ENCODE peak calls at places on chromosomes 1 and 21, in eight cellular contexts. One of them, this sample, is unnamed.

GRCh38 chr1:234434706-234435105 is 44.3 kb downstream of the TARBP1 start:
- DNase-seq in GM12864: no peak
- DNase-seq in brain microvascular endothelial cell: no peak
- DNase-seq in NCI-H2029 treated with DMSO at 0.1 percent for 48 hours: no peak
- DNase-seq in esophagus squamous epithelium: no peak
- DNase-seq in mesendoderm: no peak
- DNase-seq in activated CD4-positive, alpha-beta T cell treated with anti-CD3 and anti-CD28 coated beads for 4 hours: no peak
- DNase-seq in mesenchymal stem cell: no peak
- DNase-seq in this sample: no peak

GRCh38 chr1:117161887-117162286 is 40.3 kb upstream of the TRIM45 start:
- DNase-seq in activated CD4-positive, alpha-beta T cell treated with anti-CD3 and anti-CD28 coated beads for 4 hours: no peak
- DNase-seq in NCI-H2029 treated with DMSO at 0.1 percent for 48 hours: no peak
- DNase-seq in esophagus squamous epithelium: no peak
- DNase-seq in brain microvascular endothelial cell: no peak
- DNase-seq in mesenchymal stem cell: no peak
- DNase-seq in mesendoderm: no peak
- DNase-seq in GM12864: no peak
- DNase-seq in this sample: peak; percentile 85

GRCh38 chr1:153616885-153617428 is 832 bp upstream of the S100A14 start:
- DNase-seq in NCI-H2029 treated with DMSO at 0.1 percent for 48 hours: peak; percentile 29
- DNase-seq in brain microvascular endothelial cell: no peak
- DNase-seq in mesenchymal stem cell: no peak
- DNase-seq in GM12864: no peak
- DNase-seq in activated CD4-positive, alpha-beta T cell treated with anti-CD3 and anti-CD28 coated beads for 4 hours: no peak
- DNase-seq in esophagus squamous epithelium: no peak
- DNase-seq in mesendoderm: no peak
- DNase-seq in this sample: no peak

GRCh38 chr1:247390116-247390791 is 25.7 kb upstream of the NLRP3 start:
- DNase-seq in esophagus squamous epithelium: peak; percentile 29
- DNase-seq in GM12864: peak; percentile 95
- DNase-seq in brain microvascular endothelial cell: peak; percentile 73
- DNase-seq in NCI-H2029 treated with DMSO at 0.1 percent for 48 hours: peak; percentile 49
- DNase-seq in mesenchymal stem cell: peak; percentile 77
- DNase-seq in activated CD4-positive, alpha-beta T cell treated with anti-CD3 and anti-CD28 coated beads for 4 hours: peak; percentile 88
- DNase-seq in mesendoderm: peak; percentile 93
- DNase-seq in this sample: peak; percentile 91

GRCh38 chr21:45290948-45291612 is 3.4 kb upstream of the POFUT2 start:
- DNase-seq in mesendoderm: peak; percentile 80
- DNase-seq in GM12864: no peak
- DNase-seq in NCI-H2029 treated with DMSO at 0.1 percent for 48 hours: no peak
- DNase-seq in activated CD4-positive, alpha-beta T cell treated with anti-CD3 and anti-CD28 coated beads for 4 hours: no peak
- DNase-seq in brain microvascular endothelial cell: peak; percentile 53
- DNase-seq in mesenchymal stem cell: peak; percentile 67
- DNase-seq in esophagus squamous epithelium: no peak
- DNase-seq in this sample: no peak

GRCh38 chr1:107912614-107913013 is 52.4 kb downstream of the VAV3 start:
- DNase-seq in activated CD4-positive, alpha-beta T cell treated with anti-CD3 and anti-CD28 coated beads for 4 hours: no peak
- DNase-seq in esophagus squamous epithelium: no peak
- DNase-seq in mesendoderm: no peak
- DNase-seq in brain microvascular endothelial cell: no peak
- DNase-seq in NCI-H2029 treated with DMSO at 0.1 percent for 48 hours: no peak
- DNase-seq in mesenchymal stem cell: no peak
- DNase-seq in GM12864: no peak
- DNase-seq in this sample: no peak

GRCh38 chr1:247332215-247332900 is 691 bp upstream of the ZNF496 start:
- DNase-seq in activated CD4-positive, alpha-beta T cell treated with anti-CD3 and anti-CD28 coated beads for 4 hours: peak; percentile 49
- DNase-seq in esophagus squamous epithelium: peak; percentile 24
- DNase-seq in mesendoderm: peak; percentile 71
- DNase-seq in brain microvascular endothelial cell: no peak
- DNase-seq in NCI-H2029 treated with DMSO at 0.1 percent for 48 hours: no peak
- DNase-seq in GM12864: no peak
- DNase-seq in mesenchymal stem cell: peak; percentile 49
- DNase-seq in this sample: peak; percentile 87

GRCh38 chr1:110594466-110595076 is 11.6 kb downstream of the KCNA2 start:
- DNase-seq in brain microvascular endothelial cell: no peak
- DNase-seq in esophagus squamous epithelium: no peak
- DNase-seq in NCI-H2029 treated with DMSO at 0.1 percent for 48 hours: no peak
- DNase-seq in activated CD4-positive, alpha-beta T cell treated with anti-CD3 and anti-CD28 coated beads for 4 hours: no peak
- DNase-seq in mesendoderm: no peak
- DNase-seq in GM12864: no peak
- DNase-seq in mesenchymal stem cell: no peak
- DNase-seq in this sample: no peak

GRCh38 chr1:151009206-151009587 is 948 bp downstream of the PRUNE1 start:
- DNase-seq in NCI-H2029 treated with DMSO at 0.1 percent for 48 hours: no peak
- DNase-seq in activated CD4-positive, alpha-beta T cell treated with anti-CD3 and anti-CD28 coated beads for 4 hours: no peak
- DNase-seq in mesenchymal stem cell: no peak
- DNase-seq in esophagus squamous epithelium: no peak
- DNase-seq in mesendoderm: no peak
- DNase-seq in GM12864: no peak
- DNase-seq in brain microvascular endothelial cell: peak; percentile 40
- DNase-seq in this sample: no peak

GRCh38 chr1:3522564-3523270 is 68.3 kb downstream of the ARHGEF16 start:
- DNase-seq in brain microvascular endothelial cell: no peak
- DNase-seq in NCI-H2029 treated with DMSO at 0.1 percent for 48 hours: no peak
- DNase-seq in mesenchymal stem cell: no peak
- DNase-seq in esophagus squamous epithelium: no peak
- DNase-seq in activated CD4-positive, alpha-beta T cell treated with anti-CD3 and anti-CD28 coated beads for 4 hours: no peak
- DNase-seq in GM12864: no peak
- DNase-seq in mesendoderm: no peak
- DNase-seq in this sample: no peak

GRCh38 chr1:215083408-215083961 is 948 bp downstream of the KCNK2 start:
- DNase-seq in brain microvascular endothelial cell: no peak
- DNase-seq in mesendoderm: peak; percentile 42
- DNase-seq in esophagus squamous epithelium: no peak
- DNase-seq in activated CD4-positive, alpha-beta T cell treated with anti-CD3 and anti-CD28 coated beads for 4 hours: no peak
- DNase-seq in mesenchymal stem cell: peak; percentile 39
- DNase-seq in NCI-H2029 treated with DMSO at 0.1 percent for 48 hours: no peak
- DNase-seq in GM12864: no peak
- DNase-seq in this sample: peak; percentile 72

GRCh38 chr1:239868117-239868516 is 223.6 kb upstream of the FMN2 start:
- DNase-seq in mesenchymal stem cell: no peak
- DNase-seq in GM12864: no peak
- DNase-seq in activated CD4-positive, alpha-beta T cell treated with anti-CD3 and anti-CD28 coated beads for 4 hours: no peak
- DNase-seq in mesendoderm: no peak
- DNase-seq in brain microvascular endothelial cell: no peak
- DNase-seq in esophagus squamous epithelium: no peak
- DNase-seq in NCI-H2029 treated with DMSO at 0.1 percent for 48 hours: no peak
- DNase-seq in this sample: no peak

GRCh38 chr21:35220301-35220700 is 171.2 kb upstream of the RUNX1 start:
- DNase-seq in GM12864: no peak
- DNase-seq in NCI-H2029 treated with DMSO at 0.1 percent for 48 hours: no peak
- DNase-seq in brain microvascular endothelial cell: peak; percentile 48
- DNase-seq in activated CD4-positive, alpha-beta T cell treated with anti-CD3 and anti-CD28 coated beads for 4 hours: no peak
- DNase-seq in esophagus squamous epithelium: no peak
- DNase-seq in mesendoderm: peak; percentile 54
- DNase-seq in mesenchymal stem cell: no peak
- DNase-seq in this sample: no peak

GRCh38 chr1:215273838-215274516 is 191.4 kb downstream of the KCNK2 start:
- DNase-seq in brain microvascular endothelial cell: peak; percentile 11
- DNase-seq in GM12864: no peak
- DNase-seq in mesenchymal stem cell: peak; percentile 83
- DNase-seq in NCI-H2029 treated with DMSO at 0.1 percent for 48 hours: no peak
- DNase-seq in activated CD4-positive, alpha-beta T cell treated with anti-CD3 and anti-CD28 coated beads for 4 hours: no peak
- DNase-seq in esophagus squamous epithelium: no peak
- DNase-seq in mesendoderm: no peak
- DNase-seq in this sample: no peak

GRCh38 chr1:245495681-245496080 is 340.9 kb downstream of the KIF26B start:
- DNase-seq in mesenchymal stem cell: no peak
- DNase-seq in NCI-H2029 treated with DMSO at 0.1 percent for 48 hours: no peak
- DNase-seq in esophagus squamous epithelium: no peak
- DNase-seq in mesendoderm: no peak
- DNase-seq in brain microvascular endothelial cell: no peak
- DNase-seq in activated CD4-positive, alpha-beta T cell treated with anti-CD3 and anti-CD28 coated beads for 4 hours: no peak
- DNase-seq in GM12864: no peak
- DNase-seq in this sample: no peak

GRCh38 chr1:171457412-171457811 is 27.9 kb upstream of the PRRC2C start:
- DNase-seq in activated CD4-positive, alpha-beta T cell treated with anti-CD3 and anti-CD28 coated beads for 4 hours: no peak
- DNase-seq in mesenchymal stem cell: no peak
- DNase-seq in brain microvascular endothelial cell: no peak
- DNase-seq in GM12864: no peak
- DNase-seq in NCI-H2029 treated with DMSO at 0.1 percent for 48 hours: no peak
- DNase-seq in mesendoderm: no peak
- DNase-seq in esophagus squamous epithelium: no peak
- DNase-seq in this sample: peak; percentile 95

GRCh38 chr1:99482286-99482685 is 163.6 kb upstream of the PALMD start:
- DNase-seq in mesendoderm: no peak
- DNase-seq in activated CD4-positive, alpha-beta T cell treated with anti-CD3 and anti-CD28 coated beads for 4 hours: no peak
- DNase-seq in esophagus squamous epithelium: no peak
- DNase-seq in mesenchymal stem cell: no peak
- DNase-seq in NCI-H2029 treated with DMSO at 0.1 percent for 48 hours: no peak
- DNase-seq in brain microvascular endothelial cell: no peak
- DNase-seq in GM12864: no peak
- DNase-seq in this sample: peak; percentile 17

GRCh38 chr1:22259581-22260282 is 116.8 kb upstream of the WNT4 start:
- DNase-seq in activated CD4-positive, alpha-beta T cell treated with anti-CD3 and anti-CD28 coated beads for 4 hours: no peak
- DNase-seq in GM12864: no peak
- DNase-seq in NCI-H2029 treated with DMSO at 0.1 percent for 48 hours: peak; percentile 72
- DNase-seq in mesendoderm: no peak
- DNase-seq in esophagus squamous epithelium: no peak
- DNase-seq in brain microvascular endothelial cell: peak; percentile 50
- DNase-seq in mesenchymal stem cell: peak; percentile 96
- DNase-seq in this sample: peak; percentile 77

GRCh38 chr1:19423130-19423529 is 62.2 kb downstream of the CAPZB start:
- DNase-seq in NCI-H2029 treated with DMSO at 0.1 percent for 48 hours: no peak
- DNase-seq in mesendoderm: no peak
- DNase-seq in brain microvascular endothelial cell: no peak
- DNase-seq in esophagus squamous epithelium: no peak
- DNase-seq in GM12864: no peak
- DNase-seq in mesenchymal stem cell: peak; percentile 45
- DNase-seq in activated CD4-positive, alpha-beta T cell treated with anti-CD3 and anti-CD28 coated beads for 4 hours: no peak
- DNase-seq in this sample: no peak

GRCh38 chr1:63674238-63674864 is 81.1 kb downstream of the PGM1 start:
- DNase-seq in GM12864: no peak
- DNase-seq in NCI-H2029 treated with DMSO at 0.1 percent for 48 hours: peak; percentile 90
- DNase-seq in brain microvascular endothelial cell: peak; percentile 95
- DNase-seq in esophagus squamous epithelium: no peak
- DNase-seq in activated CD4-positive, alpha-beta T cell treated with anti-CD3 and anti-CD28 coated beads for 4 hours: no peak
- DNase-seq in mesenchymal stem cell: peak; percentile 81
- DNase-seq in mesendoderm: peak; percentile 91
- DNase-seq in this sample: peak; percentile 80

GRCh38 chr1:241848680-241849344 is 808 bp downstream of the EXO1 start:
- DNase-seq in mesendoderm: peak; percentile 15
- DNase-seq in GM12864: no peak
- DNase-seq in NCI-H2029 treated with DMSO at 0.1 percent for 48 hours: no peak
- DNase-seq in brain microvascular endothelial cell: no peak
- DNase-seq in mesenchymal stem cell: no peak
- DNase-seq in esophagus squamous epithelium: no peak
- DNase-seq in activated CD4-positive, alpha-beta T cell treated with anti-CD3 and anti-CD28 coated beads for 4 hours: no peak
- DNase-seq in this sample: peak; percentile 56

GRCh38 chr1:82162526-82163420 is 362.0 kb downstream of the ADGRL2 start:
- DNase-seq in mesenchymal stem cell: peak; percentile 36
- DNase-seq in activated CD4-positive, alpha-beta T cell treated with anti-CD3 and anti-CD28 coated beads for 4 hours: no peak
- DNase-seq in GM12864: no peak
- DNase-seq in mesendoderm: no peak
- DNase-seq in brain microvascular endothelial cell: no peak
- DNase-seq in NCI-H2029 treated with DMSO at 0.1 percent for 48 hours: peak; percentile 2
- DNase-seq in esophagus squamous epithelium: no peak
- DNase-seq in this sample: peak; percentile 48

GRCh38 chr1:59272507-59272906 is 24.4 kb upstream of the FGGY start:
- DNase-seq in mesendoderm: no peak
- DNase-seq in esophagus squamous epithelium: no peak
- DNase-seq in activated CD4-positive, alpha-beta T cell treated with anti-CD3 and anti-CD28 coated beads for 4 hours: no peak
- DNase-seq in mesenchymal stem cell: peak; percentile 35
- DNase-seq in brain microvascular endothelial cell: peak; percentile 50
- DNase-seq in NCI-H2029 treated with DMSO at 0.1 percent for 48 hours: no peak
- DNase-seq in GM12864: no peak
- DNase-seq in this sample: no peak

GRCh38 chr1:210446479-210446878 is 117.8 kb downstream of the HHAT start:
- DNase-seq in mesendoderm: no peak
- DNase-seq in activated CD4-positive, alpha-beta T cell treated with anti-CD3 and anti-CD28 coated beads for 4 hours: peak; percentile 74
- DNase-seq in brain microvascular endothelial cell: peak; percentile 33
- DNase-seq in mesenchymal stem cell: peak; percentile 33
- DNase-seq in NCI-H2029 treated with DMSO at 0.1 percent for 48 hours: no peak
- DNase-seq in esophagus squamous epithelium: no peak
- DNase-seq in GM12864: peak; percentile 10
- DNase-seq in this sample: peak; percentile 91

GRCh38 chr1:62783736-62784508 is at the start of gene ATG4C:
- DNase-seq in mesenchymal stem cell: peak; percentile 97
- DNase-seq in NCI-H2029 treated with DMSO at 0.1 percent for 48 hours: peak; percentile 99
- DNase-seq in mesendoderm: peak; percentile 99
- DNase-seq in activated CD4-positive, alpha-beta T cell treated with anti-CD3 and anti-CD28 coated beads for 4 hours: peak; percentile 91
- DNase-seq in esophagus squamous epithelium: peak; percentile 89
- DNase-seq in GM12864: peak; percentile 98
- DNase-seq in brain microvascular endothelial cell: peak; percentile 98
- DNase-seq in this sample: peak; percentile 98

GRCh38 chr1:171226757-171227370 is 21.4 kb upstream of the FMO1 start:
- DNase-seq in brain microvascular endothelial cell: peak; percentile 59
- DNase-seq in activated CD4-positive, alpha-beta T cell treated with anti-CD3 and anti-CD28 coated beads for 4 hours: no peak
- DNase-seq in GM12864: peak; percentile 26
- DNase-seq in NCI-H2029 treated with DMSO at 0.1 percent for 48 hours: no peak
- DNase-seq in mesendoderm: peak; percentile 87
- DNase-seq in esophagus squamous epithelium: no peak
- DNase-seq in mesenchymal stem cell: peak; percentile 71
- DNase-seq in this sample: peak; percentile 94

GRCh38 chr1:245687129-245687635 is 532.4 kb downstream of the KIF26B start:
- DNase-seq in GM12864: no peak
- DNase-seq in mesendoderm: no peak
- DNase-seq in esophagus squamous epithelium: no peak
- DNase-seq in NCI-H2029 treated with DMSO at 0.1 percent for 48 hours: no peak
- DNase-seq in mesenchymal stem cell: no peak
- DNase-seq in brain microvascular endothelial cell: no peak
- DNase-seq in activated CD4-positive, alpha-beta T cell treated with anti-CD3 and anti-CD28 coated beads for 4 hours: no peak
- DNase-seq in this sample: no peak

GRCh38 chr1:205714190-205714905 is 34.0 kb upstream of the SLC45A3 start:
- DNase-seq in esophagus squamous epithelium: no peak
- DNase-seq in mesenchymal stem cell: peak; percentile 39
- DNase-seq in brain microvascular endothelial cell: no peak
- DNase-seq in NCI-H2029 treated with DMSO at 0.1 percent for 48 hours: no peak
- DNase-seq in GM12864: no peak
- DNase-seq in activated CD4-positive, alpha-beta T cell treated with anti-CD3 and anti-CD28 coated beads for 4 hours: no peak
- DNase-seq in mesendoderm: no peak
- DNase-seq in this sample: no peak

GRCh38 chr21:42997053-42997452 is 22.7 kb downstream of the PKNOX1 start:
- DNase-seq in brain microvascular endothelial cell: peak; percentile 92
- DNase-seq in mesendoderm: no peak
- DNase-seq in activated CD4-positive, alpha-beta T cell treated with anti-CD3 and anti-CD28 coated beads for 4 hours: no peak
- DNase-seq in mesenchymal stem cell: peak; percentile 97
- DNase-seq in GM12864: no peak
- DNase-seq in esophagus squamous epithelium: no peak
- DNase-seq in NCI-H2029 treated with DMSO at 0.1 percent for 48 hours: no peak
- DNase-seq in this sample: no peak

GRCh38 chr1:200372095-200372884 is 37.5 kb downstream of the ZNF281 start:
- DNase-seq in GM12864: no peak
- DNase-seq in brain microvascular endothelial cell: peak; percentile 80
- DNase-seq in NCI-H2029 treated with DMSO at 0.1 percent for 48 hours: no peak
- DNase-seq in mesendoderm: peak; percentile 79
- DNase-seq in mesenchymal stem cell: peak; percentile 83
- DNase-seq in activated CD4-positive, alpha-beta T cell treated with anti-CD3 and anti-CD28 coated beads for 4 hours: no peak
- DNase-seq in esophagus squamous epithelium: no peak
- DNase-seq in this sample: no peak

GRCh38 chr1:183137782-183138181 is 48.3 kb upstream of the LAMC2 start:
- DNase-seq in mesenchymal stem cell: no peak
- DNase-seq in NCI-H2029 treated with DMSO at 0.1 percent for 48 hours: no peak
- DNase-seq in brain microvascular endothelial cell: no peak
- DNase-seq in esophagus squamous epithelium: no peak
- DNase-seq in activated CD4-positive, alpha-beta T cell treated with anti-CD3 and anti-CD28 coated beads for 4 hours: no peak
- DNase-seq in mesendoderm: no peak
- DNase-seq in GM12864: no peak
- DNase-seq in this sample: no peak

GRCh38 chr1:186550832-186551231 is 89.9 kb upstream of the PDC start:
- DNase-seq in esophagus squamous epithelium: no peak
- DNase-seq in activated CD4-positive, alpha-beta T cell treated with anti-CD3 and anti-CD28 coated beads for 4 hours: no peak
- DNase-seq in NCI-H2029 treated with DMSO at 0.1 percent for 48 hours: no peak
- DNase-seq in brain microvascular endothelial cell: no peak
- DNase-seq in mesendoderm: no peak
- DNase-seq in mesenchymal stem cell: no peak
- DNase-seq in GM12864: no peak
- DNase-seq in this sample: no peak

GRCh38 chr1:179800481-179800880 is 57.4 kb downstream of the FAM163A start:
- DNase-seq in esophagus squamous epithelium: no peak
- DNase-seq in mesendoderm: no peak
- DNase-seq in mesenchymal stem cell: no peak
- DNase-seq in GM12864: no peak
- DNase-seq in activated CD4-positive, alpha-beta T cell treated with anti-CD3 and anti-CD28 coated beads for 4 hours: no peak
- DNase-seq in NCI-H2029 treated with DMSO at 0.1 percent for 48 hours: no peak
- DNase-seq in brain microvascular endothelial cell: no peak
- DNase-seq in this sample: no peak

GRCh38 chr1:226656601-226657277 is 82.3 kb downstream of the ITPKB start:
- DNase-seq in mesenchymal stem cell: peak; percentile 74
- DNase-seq in brain microvascular endothelial cell: no peak
- DNase-seq in esophagus squamous epithelium: no peak
- DNase-seq in GM12864: no peak
- DNase-seq in activated CD4-positive, alpha-beta T cell treated with anti-CD3 and anti-CD28 coated beads for 4 hours: no peak
- DNase-seq in mesendoderm: no peak
- DNase-seq in NCI-H2029 treated with DMSO at 0.1 percent for 48 hours: no peak
- DNase-seq in this sample: no peak

This sample was measured in NCI-H82.